ENCODE peak calls at places on chromosomes 5 and 9, in four cellular contexts. Y is body of pancreas, B is cardiac muscle cell, W is lung. F is an unnamed sample.

GRCh38 chr5:83927140-83927733 is 206.6 kb upstream of the HAPLN1 start:
- DNase-seq in Y (peak; percentile 58), B (peak; percentile 86), W (peak; percentile 50), F (peak; percentile 76)

GRCh38 chr5:148168246-148168645 is at the start of gene SPINK14:
- DNase-seq in Y (no peak), B (no peak), W (no peak), F (no peak)

GRCh38 chr9:37290366-37290765 is 132.1 kb upstream of the GRHPR start:
- DNase-seq in Y (no peak), B (no peak), W (no peak), F (no peak)

GRCh38 chr5:136924490-136924889 is 559.1 kb upstream of the TRPC7 start:
- DNase-seq in Y (no peak), B (no peak), W (no peak), F (no peak)

GRCh38 chr9:76560481-76560891 is 101.5 kb downstream of the GCNT1 start:
- DNase-seq in Y (peak; percentile 29), B (peak; percentile 92), W (no peak), F (no peak)

GRCh38 chr5:138128344-138128743 is 10.9 kb downstream of the NME5 start:
- DNase-seq in Y (no peak), B (no peak), W (no peak), F (no peak)

GRCh38 chr5:147519380-147519779 is 9.5 kb upstream of the DPYSL3 start:
- DNase-seq in Y (no peak), B (peak; percentile 33), W (no peak), F (no peak)

GRCh38 chr5:141753971-141754713 is 72.1 kb upstream of the ARAP3 start:
- DNase-seq in Y (peak; percentile 27), B (peak; percentile 55), W (no peak), F (no peak)

GRCh38 chr5:50791813-50792212 is 125.4 kb downstream of the PARP8 start:
- DNase-seq in Y (no peak), B (no peak), W (no peak), F (no peak)

GRCh38 chr9:131719262-131719908 is 20.5 kb downstream of the RAPGEF1 start:
- DNase-seq in Y (no peak), B (no peak), W (no peak), F (no peak)
- H3K36me3 ChIP-seq in Y (no peaks in the 10 kb centered on the region), B (no peaks in the 10 kb centered on the region), W (peaks cover 4% of the 10 kb centered on the region), F (no peaks in the 10 kb centered on the region)

DNA sequence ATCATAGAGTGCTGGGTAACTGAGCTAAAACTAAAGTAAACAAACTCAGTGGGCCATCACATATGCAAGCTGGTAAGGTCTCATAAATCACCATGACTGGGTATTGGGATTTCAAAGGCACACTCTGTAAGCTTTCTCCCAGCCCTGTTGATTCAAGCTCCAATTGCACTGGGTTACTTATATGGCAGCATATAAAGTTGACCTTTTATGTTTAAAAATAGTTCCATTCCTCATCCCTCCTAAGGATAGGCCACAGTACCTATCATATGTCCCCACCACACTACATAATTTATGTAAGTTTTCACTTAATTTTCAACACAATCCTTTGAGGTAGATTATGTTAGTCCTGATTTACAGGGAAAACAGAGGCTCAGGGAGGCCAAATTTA is 438.4 kb downstream of the RAB3C start:
- DNase-seq in Y (no peak), B (no peak), W (no peak), F (no peak)
- H3K4me3 ChIP-seq in Y (no peak overlapping the region), B (no peak overlapping the region), W (no peak overlapping the region), F (no peak overlapping the region)

GRCh38 chr5:55294935-55295334 is 12.6 kb downstream of the DHX29 start:
- DNase-seq in Y (no peak), B (no peak), W (no peak), F (no peak)
- H3K36me3 ChIP-seq in Y (peaks cover 19% of the 10 kb centered on the region), B (peaks cover 57% of the 10 kb centered on the region), W (peaks cover 19% of the 10 kb centered on the region), F (peaks cover 63% of the 10 kb centered on the region)

GRCh38 chr9:113620377-113621161 is 157.0 kb downstream of the RGS3 start:
- DNase-seq in Y (peak; percentile 88), B (peak; percentile 95), W (peak; percentile 70), F (peak; percentile 67)
- H3K4me3 ChIP-seq in Y (no peak overlapping the region), B (no peak overlapping the region), W (no peak overlapping the region), F (no peak overlapping the region)

F was measured in tibial artery.